ENCODE peak calls at places on chromosomes 16 and 17, in ten cellular contexts. One of them, this sample, is unnamed.

GRCh38 chr16:87592018-87592712 is 10.1 kb upstream of the JPH3 start:
- DNase-seq in cardiac fibroblast: no peak
- DNase-seq in HS-5: no peak
- DNase-seq in NCI-H1694: no peak
- DNase-seq in GM12865: no peak
- DNase-seq in stimulated activated naive B cell treated with anti-CD40 and anti-IgM and Interleukin-4, amounts not matched to agents 10 μg/mL and 1 μg/mL and 100 μg/mL, for 72 hours: no peak
- DNase-seq in RCC 7860: no peak
- DNase-seq in T-helper 2 cell: no peak
- DNase-seq in putamen: no peak
- DNase-seq in left ventricle myocardium superior: no peak
- DNase-seq in this sample: no peak

GRCh38 chr16:63720848-63721247 is 1401.0 kb downstream of the CDH11 start:
- DNase-seq in cardiac fibroblast: no peak
- DNase-seq in HS-5: no peak
- DNase-seq in NCI-H1694: no peak
- DNase-seq in GM12865: no peak
- DNase-seq in stimulated activated naive B cell treated with anti-CD40 and anti-IgM and Interleukin-4, amounts not matched to agents 10 μg/mL and 1 μg/mL and 100 μg/mL, for 72 hours: no peak
- DNase-seq in RCC 7860: no peak
- DNase-seq in T-helper 2 cell: no peak
- DNase-seq in putamen: no peak
- DNase-seq in left ventricle myocardium superior: no peak
- DNase-seq in this sample: peak

GRCh38 chr16:2838928-2839327 is 8.8 kb downstream of the ZG16B start:
- DNase-seq in cardiac fibroblast: peak
- DNase-seq in HS-5: no peak
- DNase-seq in NCI-H1694: peak
- DNase-seq in GM12865: peak
- DNase-seq in stimulated activated naive B cell treated with anti-CD40 and anti-IgM and Interleukin-4, amounts not matched to agents 10 μg/mL and 1 μg/mL and 100 μg/mL, for 72 hours: no peak
- DNase-seq in RCC 7860: peak
- DNase-seq in T-helper 2 cell: peak
- DNase-seq in putamen: peak
- DNase-seq in left ventricle myocardium superior: peak
- DNase-seq in this sample: peak

GRCh38 chr17:28928061-28928460 is 23.3 kb downstream of the PHF12 start:
- DNase-seq in cardiac fibroblast: peak
- DNase-seq in HS-5: no peak
- DNase-seq in NCI-H1694: no peak
- DNase-seq in GM12865: peak
- DNase-seq in stimulated activated naive B cell treated with anti-CD40 and anti-IgM and Interleukin-4, amounts not matched to agents 10 μg/mL and 1 μg/mL and 100 μg/mL, for 72 hours: peak
- DNase-seq in RCC 7860: peak
- DNase-seq in T-helper 2 cell: peak
- DNase-seq in putamen: no peak
- DNase-seq in left ventricle myocardium superior: no peak
- DNase-seq in this sample: no peak

GRCh38 chr17:49739662-49740271 is 24.2 kb downstream of the FAM117A start:
- DNase-seq in cardiac fibroblast: peak
- DNase-seq in HS-5: no peak
- DNase-seq in NCI-H1694: peak
- DNase-seq in GM12865: peak
- DNase-seq in stimulated activated naive B cell treated with anti-CD40 and anti-IgM and Interleukin-4, amounts not matched to agents 10 μg/mL and 1 μg/mL and 100 μg/mL, for 72 hours: peak
- DNase-seq in RCC 7860: no peak
- DNase-seq in T-helper 2 cell: peak
- DNase-seq in putamen: no peak
- DNase-seq in left ventricle myocardium superior: peak
- DNase-seq in this sample: peak

GRCh38 chr17:1177099-1177996 is 2.4 kb downstream of the ABR start:
- DNase-seq in cardiac fibroblast: no peak
- DNase-seq in HS-5: no peak
- DNase-seq in NCI-H1694: peak
- DNase-seq in GM12865: no peak
- DNase-seq in stimulated activated naive B cell treated with anti-CD40 and anti-IgM and Interleukin-4, amounts not matched to agents 10 μg/mL and 1 μg/mL and 100 μg/mL, for 72 hours: no peak
- DNase-seq in RCC 7860: no peak
- DNase-seq in T-helper 2 cell: no peak
- DNase-seq in putamen: no peak
- DNase-seq in left ventricle myocardium superior: no peak
- DNase-seq in this sample: peak

GRCh38 chr16:68368602-68368944 is 57.8 kb downstream of the PRMT7 start:
- DNase-seq in cardiac fibroblast: no peak
- DNase-seq in HS-5: no peak
- DNase-seq in NCI-H1694: no peak
- DNase-seq in GM12865: peak
- DNase-seq in stimulated activated naive B cell treated with anti-CD40 and anti-IgM and Interleukin-4, amounts not matched to agents 10 μg/mL and 1 μg/mL and 100 μg/mL, for 72 hours: no peak
- DNase-seq in RCC 7860: no peak
- DNase-seq in T-helper 2 cell: no peak
- DNase-seq in putamen: no peak
- DNase-seq in left ventricle myocardium superior: no peak
- DNase-seq in this sample: no peak

GRCh38 chr17:56913867-56914640 is at the start of gene TRIM25:
- DNase-seq in cardiac fibroblast: peak
- DNase-seq in HS-5: peak
- DNase-seq in NCI-H1694: peak
- DNase-seq in GM12865: peak
- DNase-seq in stimulated activated naive B cell treated with anti-CD40 and anti-IgM and Interleukin-4, amounts not matched to agents 10 μg/mL and 1 μg/mL and 100 μg/mL, for 72 hours: peak
- DNase-seq in RCC 7860: peak
- DNase-seq in T-helper 2 cell: peak
- DNase-seq in putamen: peak
- DNase-seq in left ventricle myocardium superior: peak
- DNase-seq in this sample: peak

GRCh38 chr17:79838541-79839274 is 532 bp downstream of the CBX4 start:
- DNase-seq in cardiac fibroblast: peak
- DNase-seq in HS-5: no peak
- DNase-seq in NCI-H1694: peak
- DNase-seq in GM12865: peak
- DNase-seq in stimulated activated naive B cell treated with anti-CD40 and anti-IgM and Interleukin-4, amounts not matched to agents 10 μg/mL and 1 μg/mL and 100 μg/mL, for 72 hours: peak
- DNase-seq in RCC 7860: peak
- DNase-seq in T-helper 2 cell: peak
- DNase-seq in putamen: peak
- DNase-seq in left ventricle myocardium superior: peak
- DNase-seq in this sample: peak

GRCh38 chr16:66263168-66263972 is 103.1 kb upstream of the CDH5 start:
- DNase-seq in cardiac fibroblast: no peak
- DNase-seq in HS-5: no peak
- DNase-seq in NCI-H1694: no peak
- DNase-seq in GM12865: no peak
- DNase-seq in stimulated activated naive B cell treated with anti-CD40 and anti-IgM and Interleukin-4, amounts not matched to agents 10 μg/mL and 1 μg/mL and 100 μg/mL, for 72 hours: no peak
- DNase-seq in RCC 7860: no peak
- DNase-seq in T-helper 2 cell: no peak
- DNase-seq in putamen: no peak
- DNase-seq in left ventricle myocardium superior: no peak
- DNase-seq in this sample: no peak

GRCh38 chr16:89697616-89698331 is 3.7 kb downstream of the SPATA2L start:
- DNase-seq in cardiac fibroblast: no peak
- DNase-seq in HS-5: no peak
- DNase-seq in NCI-H1694: no peak
- DNase-seq in GM12865: no peak
- DNase-seq in stimulated activated naive B cell treated with anti-CD40 and anti-IgM and Interleukin-4, amounts not matched to agents 10 μg/mL and 1 μg/mL and 100 μg/mL, for 72 hours: no peak
- DNase-seq in RCC 7860: no peak
- DNase-seq in T-helper 2 cell: no peak
- DNase-seq in putamen: no peak
- DNase-seq in left ventricle myocardium superior: no peak
- DNase-seq in this sample: no peak

GRCh38 chr17:6853764-6854442 is 22.4 kb upstream of the TEKT1 start:
- DNase-seq in cardiac fibroblast: no peak
- DNase-seq in HS-5: no peak
- DNase-seq in NCI-H1694: no peak
- DNase-seq in GM12865: no peak
- DNase-seq in stimulated activated naive B cell treated with anti-CD40 and anti-IgM and Interleukin-4, amounts not matched to agents 10 μg/mL and 1 μg/mL and 100 μg/mL, for 72 hours: peak
- DNase-seq in RCC 7860: no peak
- DNase-seq in T-helper 2 cell: peak
- DNase-seq in putamen: peak
- DNase-seq in left ventricle myocardium superior: no peak
- DNase-seq in this sample: peak

GRCh38 chr16:1800703-1801102 is 7.2 kb upstream of the IGFALS start:
- DNase-seq in cardiac fibroblast: no peak
- DNase-seq in HS-5: no peak
- DNase-seq in NCI-H1694: no peak
- DNase-seq in GM12865: no peak
- DNase-seq in stimulated activated naive B cell treated with anti-CD40 and anti-IgM and Interleukin-4, amounts not matched to agents 10 μg/mL and 1 μg/mL and 100 μg/mL, for 72 hours: no peak
- DNase-seq in RCC 7860: no peak
- DNase-seq in T-helper 2 cell: no peak
- DNase-seq in putamen: no peak
- DNase-seq in left ventricle myocardium superior: no peak
- DNase-seq in this sample: no peak

GRCh38 chr17:82295472-82295814 is 21.9 kb upstream of the CSNK1D start:
- DNase-seq in cardiac fibroblast: no peak
- DNase-seq in HS-5: no peak
- DNase-seq in NCI-H1694: no peak
- DNase-seq in GM12865: no peak
- DNase-seq in stimulated activated naive B cell treated with anti-CD40 and anti-IgM and Interleukin-4, amounts not matched to agents 10 μg/mL and 1 μg/mL and 100 μg/mL, for 72 hours: no peak
- DNase-seq in RCC 7860: no peak
- DNase-seq in T-helper 2 cell: no peak
- DNase-seq in putamen: no peak
- DNase-seq in left ventricle myocardium superior: no peak
- DNase-seq in this sample: no peak

GRCh38 chr16:24119807-24120206 is 136.3 kb upstream of the CACNG3 start:
- DNase-seq in cardiac fibroblast: no peak
- DNase-seq in HS-5: no peak
- DNase-seq in NCI-H1694: no peak
- DNase-seq in GM12865: no peak
- DNase-seq in stimulated activated naive B cell treated with anti-CD40 and anti-IgM and Interleukin-4, amounts not matched to agents 10 μg/mL and 1 μg/mL and 100 μg/mL, for 72 hours: no peak
- DNase-seq in RCC 7860: no peak
- DNase-seq in T-helper 2 cell: no peak
- DNase-seq in putamen: no peak
- DNase-seq in left ventricle myocardium superior: no peak
- DNase-seq in this sample: no peak

GRCh38 chr17:17403899-17404576 is 72.8 kb upstream of the MED9 start:
- DNase-seq in cardiac fibroblast: no peak
- DNase-seq in HS-5: no peak
- DNase-seq in NCI-H1694: peak
- DNase-seq in GM12865: no peak
- DNase-seq in stimulated activated naive B cell treated with anti-CD40 and anti-IgM and Interleukin-4, amounts not matched to agents 10 μg/mL and 1 μg/mL and 100 μg/mL, for 72 hours: no peak
- DNase-seq in RCC 7860: no peak
- DNase-seq in T-helper 2 cell: peak
- DNase-seq in putamen: no peak
- DNase-seq in left ventricle myocardium superior: no peak
- DNase-seq in this sample: no peak

GRCh38 chr16:63287411-63287810 is 1251.2 kb upstream of the CDH8 start:
- DNase-seq in cardiac fibroblast: no peak
- DNase-seq in HS-5: no peak
- DNase-seq in NCI-H1694: no peak
- DNase-seq in GM12865: no peak
- DNase-seq in stimulated activated naive B cell treated with anti-CD40 and anti-IgM and Interleukin-4, amounts not matched to agents 10 μg/mL and 1 μg/mL and 100 μg/mL, for 72 hours: no peak
- DNase-seq in RCC 7860: no peak
- DNase-seq in T-helper 2 cell: no peak
- DNase-seq in putamen: no peak
- DNase-seq in left ventricle myocardium superior: no peak
- DNase-seq in this sample: no peak

GRCh38 chr17:8728251-8728925 is 16.2 kb downstream of the CCDC42 start:
- DNase-seq in cardiac fibroblast: peak
- DNase-seq in HS-5: no peak
- DNase-seq in NCI-H1694: no peak
- DNase-seq in GM12865: no peak
- DNase-seq in stimulated activated naive B cell treated with anti-CD40 and anti-IgM and Interleukin-4, amounts not matched to agents 10 μg/mL and 1 μg/mL and 100 μg/mL, for 72 hours: no peak
- DNase-seq in RCC 7860: no peak
- DNase-seq in T-helper 2 cell: no peak
- DNase-seq in putamen: no peak
- DNase-seq in left ventricle myocardium superior: no peak
- DNase-seq in this sample: no peak

GRCh38 chr16:66070140-66070887 is 296.2 kb upstream of the CDH5 start:
- DNase-seq in cardiac fibroblast: peak
- DNase-seq in HS-5: no peak
- DNase-seq in NCI-H1694: no peak
- DNase-seq in GM12865: no peak
- DNase-seq in stimulated activated naive B cell treated with anti-CD40 and anti-IgM and Interleukin-4, amounts not matched to agents 10 μg/mL and 1 μg/mL and 100 μg/mL, for 72 hours: no peak
- DNase-seq in RCC 7860: no peak
- DNase-seq in T-helper 2 cell: no peak
- DNase-seq in putamen: peak
- DNase-seq in left ventricle myocardium superior: peak
- DNase-seq in this sample: peak

GRCh38 chr17:74297941-74298340 is 23.9 kb downstream of the DNAI2 start:
- DNase-seq in cardiac fibroblast: no peak
- DNase-seq in HS-5: peak
- DNase-seq in NCI-H1694: no peak
- DNase-seq in GM12865: no peak
- DNase-seq in stimulated activated naive B cell treated with anti-CD40 and anti-IgM and Interleukin-4, amounts not matched to agents 10 μg/mL and 1 μg/mL and 100 μg/mL, for 72 hours: no peak
- DNase-seq in RCC 7860: peak
- DNase-seq in T-helper 2 cell: peak
- DNase-seq in putamen: no peak
- DNase-seq in left ventricle myocardium superior: no peak
- DNase-seq in this sample: no peak

GRCh38 chr17:32609085-32609484 is 122.3 kb downstream of the CDK5R1 start:
- DNase-seq in cardiac fibroblast: peak
- DNase-seq in HS-5: no peak
- DNase-seq in NCI-H1694: peak
- DNase-seq in GM12865: peak
- DNase-seq in stimulated activated naive B cell treated with anti-CD40 and anti-IgM and Interleukin-4, amounts not matched to agents 10 μg/mL and 1 μg/mL and 100 μg/mL, for 72 hours: peak
- DNase-seq in RCC 7860: peak
- DNase-seq in T-helper 2 cell: peak
- DNase-seq in putamen: no peak
- DNase-seq in left ventricle myocardium superior: peak
- DNase-seq in this sample: no peak

GRCh38 chr17:65156185-65156834 is 19.1 kb downstream of the RGS9 start:
- DNase-seq in cardiac fibroblast: no peak
- DNase-seq in HS-5: no peak
- DNase-seq in NCI-H1694: no peak
- DNase-seq in GM12865: no peak
- DNase-seq in stimulated activated naive B cell treated with anti-CD40 and anti-IgM and Interleukin-4, amounts not matched to agents 10 μg/mL and 1 μg/mL and 100 μg/mL, for 72 hours: no peak
- DNase-seq in RCC 7860: no peak
- DNase-seq in T-helper 2 cell: no peak
- DNase-seq in putamen: no peak
- DNase-seq in left ventricle myocardium superior: no peak
- DNase-seq in this sample: no peak

GRCh38 chr17:14840616-14841231 is 424.4 kb downstream of the PMP22 start:
- DNase-seq in cardiac fibroblast: peak
- DNase-seq in HS-5: peak
- DNase-seq in NCI-H1694: no peak
- DNase-seq in GM12865: no peak
- DNase-seq in stimulated activated naive B cell treated with anti-CD40 and anti-IgM and Interleukin-4, amounts not matched to agents 10 μg/mL and 1 μg/mL and 100 μg/mL, for 72 hours: no peak
- DNase-seq in RCC 7860: no peak
- DNase-seq in T-helper 2 cell: no peak
- DNase-seq in putamen: no peak
- DNase-seq in left ventricle myocardium superior: no peak
- DNase-seq in this sample: no peak

GRCh38 chr17:81277421-81277820 is 17.7 kb downstream of the SLC38A10 start:
- DNase-seq in cardiac fibroblast: no peak
- DNase-seq in HS-5: no peak
- DNase-seq in NCI-H1694: peak
- DNase-seq in GM12865: no peak
- DNase-seq in stimulated activated naive B cell treated with anti-CD40 and anti-IgM and Interleukin-4, amounts not matched to agents 10 μg/mL and 1 μg/mL and 100 μg/mL, for 72 hours: no peak
- DNase-seq in RCC 7860: no peak
- DNase-seq in T-helper 2 cell: no peak
- DNase-seq in putamen: no peak
- DNase-seq in left ventricle myocardium superior: peak
- DNase-seq in this sample: no peak

GRCh38 chr17:40949406-40949805 is 12.0 kb upstream of the KRT23 start:
- DNase-seq in cardiac fibroblast: no peak
- DNase-seq in HS-5: no peak
- DNase-seq in NCI-H1694: no peak
- DNase-seq in GM12865: no peak
- DNase-seq in stimulated activated naive B cell treated with anti-CD40 and anti-IgM and Interleukin-4, amounts not matched to agents 10 μg/mL and 1 μg/mL and 100 μg/mL, for 72 hours: no peak
- DNase-seq in RCC 7860: no peak
- DNase-seq in T-helper 2 cell: no peak
- DNase-seq in putamen: no peak
- DNase-seq in left ventricle myocardium superior: no peak
- DNase-seq in this sample: no peak

GRCh38 chr17:73936908-73937627 is 266.4 kb upstream of the RPL38 start:
- DNase-seq in cardiac fibroblast: no peak
- DNase-seq in HS-5: no peak
- DNase-seq in NCI-H1694: no peak
- DNase-seq in GM12865: no peak
- DNase-seq in stimulated activated naive B cell treated with anti-CD40 and anti-IgM and Interleukin-4, amounts not matched to agents 10 μg/mL and 1 μg/mL and 100 μg/mL, for 72 hours: no peak
- DNase-seq in RCC 7860: no peak
- DNase-seq in T-helper 2 cell: no peak
- DNase-seq in putamen: no peak
- DNase-seq in left ventricle myocardium superior: no peak
- DNase-seq in this sample: no peak

GRCh38 chr16:75244844-75245758 is 6.3 kb downstream of the BCAR1 start:
- DNase-seq in cardiac fibroblast: peak
- DNase-seq in HS-5: peak
- DNase-seq in NCI-H1694: no peak
- DNase-seq in GM12865: peak
- DNase-seq in stimulated activated naive B cell treated with anti-CD40 and anti-IgM and Interleukin-4, amounts not matched to agents 10 μg/mL and 1 μg/mL and 100 μg/mL, for 72 hours: no peak
- DNase-seq in RCC 7860: peak
- DNase-seq in T-helper 2 cell: no peak
- DNase-seq in putamen: peak
- DNase-seq in left ventricle myocardium superior: peak
- DNase-seq in this sample: no peak

GRCh38 chr17:80030730-80031410 is 4.8 kb downstream of the TBC1D16 start:
- DNase-seq in cardiac fibroblast: no peak
- DNase-seq in HS-5: no peak
- DNase-seq in NCI-H1694: peak
- DNase-seq in GM12865: no peak
- DNase-seq in stimulated activated naive B cell treated with anti-CD40 and anti-IgM and Interleukin-4, amounts not matched to agents 10 μg/mL and 1 μg/mL and 100 μg/mL, for 72 hours: no peak
- DNase-seq in RCC 7860: no peak
- DNase-seq in T-helper 2 cell: no peak
- DNase-seq in putamen: no peak
- DNase-seq in left ventricle myocardium superior: no peak
- DNase-seq in this sample: no peak

This sample was measured in A673.